ENCODE peak calls at places on chromosomes 16 and 17, in nine cellular contexts. One of them, this sample, is unnamed.

GRCh38 chr17:82767041-82767754 is 15.3 kb downstream of the TBCD start:
- DNase-seq in sciatic nerve: no peak
- DNase-seq in HTR-8/SVneo: peak; percentile 39
- DNase-seq in uterus: no peak
- DNase-seq in HepG2: peak; percentile 49
- DNase-seq in hepatocyte: peak; percentile 71
- DNase-seq in frontal cortex: peak; percentile 60
- DNase-seq in stimulated activated CD8-positive, alpha-beta memory T cell treated with anti-CD3 and anti-CD28 coated beads, Interleukin-4, amount 100 ng/mL, for 4 hours: no peak
- DNase-seq in NCI-H1092: no peak
- DNase-seq in this sample: no peak

GRCh38 chr16:17223576-17223975 is 247.2 kb downstream of the XYLT1 start:
- DNase-seq in HepG2: no peak
- DNase-seq in hepatocyte: no peak
- DNase-seq in NCI-H1092: no peak
- DNase-seq in stimulated activated CD8-positive, alpha-beta memory T cell treated with anti-CD3 and anti-CD28 coated beads, Interleukin-4, amount 100 ng/mL, for 4 hours: no peak
- DNase-seq in HTR-8/SVneo: no peak
- DNase-seq in sciatic nerve: no peak
- DNase-seq in uterus: no peak
- DNase-seq in frontal cortex: no peak
- DNase-seq in this sample: no peak

GRCh38 chr17:5201011-5201410 is 9.3 kb upstream of the ZNF594 start:
- DNase-seq in frontal cortex: no peak
- DNase-seq in hepatocyte: no peak
- DNase-seq in HTR-8/SVneo: no peak
- DNase-seq in sciatic nerve: no peak
- DNase-seq in stimulated activated CD8-positive, alpha-beta memory T cell treated with anti-CD3 and anti-CD28 coated beads, Interleukin-4, amount 100 ng/mL, for 4 hours: no peak
- DNase-seq in NCI-H1092: no peak
- DNase-seq in uterus: no peak
- DNase-seq in HepG2: no peak
- DNase-seq in this sample: no peak

GRCh38 chr16:29994613-29995329 is 646 bp downstream of the HIRIP3 start:
- DNase-seq in stimulated activated CD8-positive, alpha-beta memory T cell treated with anti-CD3 and anti-CD28 coated beads, Interleukin-4, amount 100 ng/mL, for 4 hours: peak; percentile 45
- DNase-seq in uterus: peak; percentile 60
- DNase-seq in hepatocyte: no peak
- DNase-seq in HepG2: no peak
- DNase-seq in frontal cortex: peak; percentile 70
- DNase-seq in NCI-H1092: no peak
- DNase-seq in HTR-8/SVneo: no peak
- DNase-seq in sciatic nerve: peak; percentile 77
- DNase-seq in this sample: no peak

GRCh38 chr17:1803280-1803679 is 26.4 kb downstream of the SMYD4 start:
- DNase-seq in HTR-8/SVneo: no peak
- DNase-seq in hepatocyte: no peak
- DNase-seq in uterus: no peak
- DNase-seq in NCI-H1092: no peak
- DNase-seq in frontal cortex: no peak
- DNase-seq in sciatic nerve: no peak
- DNase-seq in HepG2: no peak
- DNase-seq in stimulated activated CD8-positive, alpha-beta memory T cell treated with anti-CD3 and anti-CD28 coated beads, Interleukin-4, amount 100 ng/mL, for 4 hours: no peak
- DNase-seq in this sample: no peak

GRCh38 chr16:67893791-67894399 is 841 bp downstream of the PSKH1 start:
- DNase-seq in HepG2: peak; percentile 60
- DNase-seq in HTR-8/SVneo: no peak
- DNase-seq in uterus: no peak
- DNase-seq in frontal cortex: no peak
- DNase-seq in NCI-H1092: no peak
- DNase-seq in hepatocyte: peak; percentile 53
- DNase-seq in sciatic nerve: no peak
- DNase-seq in stimulated activated CD8-positive, alpha-beta memory T cell treated with anti-CD3 and anti-CD28 coated beads, Interleukin-4, amount 100 ng/mL, for 4 hours: no peak
- DNase-seq in this sample: no peak

GRCh38 chr17:40530531-40530987 is 29.1 kb upstream of the TNS4 start:
- DNase-seq in HepG2: no peak
- DNase-seq in hepatocyte: no peak
- DNase-seq in HTR-8/SVneo: no peak
- DNase-seq in frontal cortex: no peak
- DNase-seq in sciatic nerve: peak; percentile 48
- DNase-seq in stimulated activated CD8-positive, alpha-beta memory T cell treated with anti-CD3 and anti-CD28 coated beads, Interleukin-4, amount 100 ng/mL, for 4 hours: no peak
- DNase-seq in NCI-H1092: no peak
- DNase-seq in uterus: peak; percentile 12
- DNase-seq in this sample: no peak

GRCh38 chr17:18039535-18040286 is 503 bp downstream of the GID4 start:
- DNase-seq in NCI-H1092: no peak
- DNase-seq in stimulated activated CD8-positive, alpha-beta memory T cell treated with anti-CD3 and anti-CD28 coated beads, Interleukin-4, amount 100 ng/mL, for 4 hours: no peak
- DNase-seq in HTR-8/SVneo: no peak
- DNase-seq in HepG2: no peak
- DNase-seq in sciatic nerve: peak; percentile 71
- DNase-seq in uterus: no peak
- DNase-seq in hepatocyte: peak; percentile 65
- DNase-seq in frontal cortex: peak; percentile 88
- DNase-seq in this sample: no peak

GRCh38 chr17:45101546-45101882 is 30.8 kb downstream of the PLCD3 start:
- DNase-seq in NCI-H1092: no peak
- DNase-seq in hepatocyte: no peak
- DNase-seq in sciatic nerve: no peak
- DNase-seq in uterus: no peak
- DNase-seq in HTR-8/SVneo: no peak
- DNase-seq in frontal cortex: no peak
- DNase-seq in stimulated activated CD8-positive, alpha-beta memory T cell treated with anti-CD3 and anti-CD28 coated beads, Interleukin-4, amount 100 ng/mL, for 4 hours: no peak
- DNase-seq in HepG2: no peak
- DNase-seq in this sample: no peak

GRCh38 chr16:86862596-86862995 is 284.2 kb downstream of the FOXL1 start:
- DNase-seq in NCI-H1092: peak; percentile 61
- DNase-seq in frontal cortex: no peak
- DNase-seq in HTR-8/SVneo: no peak
- DNase-seq in HepG2: no peak
- DNase-seq in stimulated activated CD8-positive, alpha-beta memory T cell treated with anti-CD3 and anti-CD28 coated beads, Interleukin-4, amount 100 ng/mL, for 4 hours: no peak
- DNase-seq in sciatic nerve: peak; percentile 73
- DNase-seq in hepatocyte: peak; percentile 53
- DNase-seq in uterus: no peak
- DNase-seq in this sample: no peak

GRCh38 chr16:8278181-8278580 is 312.1 kb downstream of the TMEM114 start:
- DNase-seq in HepG2: no peak
- DNase-seq in frontal cortex: no peak
- DNase-seq in sciatic nerve: no peak
- DNase-seq in stimulated activated CD8-positive, alpha-beta memory T cell treated with anti-CD3 and anti-CD28 coated beads, Interleukin-4, amount 100 ng/mL, for 4 hours: no peak
- DNase-seq in uterus: no peak
- DNase-seq in HTR-8/SVneo: no peak
- DNase-seq in hepatocyte: no peak
- DNase-seq in NCI-H1092: no peak
- DNase-seq in this sample: no peak

GRCh38 chr16:7025616-7026190 is 306.9 kb upstream of the RBFOX1 start:
- DNase-seq in uterus: peak; percentile 13
- DNase-seq in stimulated activated CD8-positive, alpha-beta memory T cell treated with anti-CD3 and anti-CD28 coated beads, Interleukin-4, amount 100 ng/mL, for 4 hours: no peak
- DNase-seq in hepatocyte: peak; percentile 92
- DNase-seq in NCI-H1092: peak; percentile 39
- DNase-seq in HepG2: peak; percentile 71
- DNase-seq in frontal cortex: no peak
- DNase-seq in HTR-8/SVneo: peak; percentile 13
- DNase-seq in sciatic nerve: peak; percentile 76
- DNase-seq in this sample: no peak

GRCh38 chr17:82041139-82041814 is 3.8 kb upstream of the DCXR start:
- DNase-seq in uterus: no peak
- DNase-seq in frontal cortex: no peak
- DNase-seq in stimulated activated CD8-positive, alpha-beta memory T cell treated with anti-CD3 and anti-CD28 coated beads, Interleukin-4, amount 100 ng/mL, for 4 hours: no peak
- DNase-seq in hepatocyte: no peak
- DNase-seq in sciatic nerve: no peak
- DNase-seq in HepG2: no peak
- DNase-seq in NCI-H1092: no peak
- DNase-seq in HTR-8/SVneo: no peak
- DNase-seq in this sample: no peak

GRCh38 chr16:55062446-55062845 is 131.8 kb downstream of the IRX5 start:
- DNase-seq in HepG2: no peak
- DNase-seq in hepatocyte: no peak
- DNase-seq in sciatic nerve: no peak
- DNase-seq in HTR-8/SVneo: no peak
- DNase-seq in uterus: no peak
- DNase-seq in stimulated activated CD8-positive, alpha-beta memory T cell treated with anti-CD3 and anti-CD28 coated beads, Interleukin-4, amount 100 ng/mL, for 4 hours: no peak
- DNase-seq in frontal cortex: no peak
- DNase-seq in NCI-H1092: no peak
- DNase-seq in this sample: no peak

GRCh38 chr16:10979717-10980601 is 35.6 kb downstream of the CLEC16A start:
- DNase-seq in hepatocyte: peak; percentile 33
- DNase-seq in frontal cortex: no peak
- DNase-seq in sciatic nerve: no peak
- DNase-seq in stimulated activated CD8-positive, alpha-beta memory T cell treated with anti-CD3 and anti-CD28 coated beads, Interleukin-4, amount 100 ng/mL, for 4 hours: no peak
- DNase-seq in HTR-8/SVneo: no peak
- DNase-seq in HepG2: peak; percentile 86
- DNase-seq in uterus: peak; percentile 78
- DNase-seq in NCI-H1092: no peak
- DNase-seq in this sample: peak; percentile 95

GRCh38 chr17:1577186-1577585 is 14.6 kb upstream of the PITPNA start:
- DNase-seq in frontal cortex: peak; percentile 62
- DNase-seq in HepG2: peak; percentile 57
- DNase-seq in NCI-H1092: no peak
- DNase-seq in uterus: peak; percentile 84
- DNase-seq in sciatic nerve: peak; percentile 93
- DNase-seq in hepatocyte: peak; percentile 74
- DNase-seq in HTR-8/SVneo: no peak
- DNase-seq in stimulated activated CD8-positive, alpha-beta memory T cell treated with anti-CD3 and anti-CD28 coated beads, Interleukin-4, amount 100 ng/mL, for 4 hours: no peak
- DNase-seq in this sample: no peak

GRCh38 chr17:42682400-42683384 is at the start of gene CNTNAP1:
- DNase-seq in HepG2: peak; percentile 45
- DNase-seq in HTR-8/SVneo: peak; percentile 90
- DNase-seq in frontal cortex: peak; percentile 69
- DNase-seq in sciatic nerve: peak; percentile 87
- DNase-seq in stimulated activated CD8-positive, alpha-beta memory T cell treated with anti-CD3 and anti-CD28 coated beads, Interleukin-4, amount 100 ng/mL, for 4 hours: no peak
- DNase-seq in NCI-H1092: peak; percentile 57
- DNase-seq in hepatocyte: peak; percentile 87
- DNase-seq in uterus: peak; percentile 80
- DNase-seq in this sample: no peak

GRCh38 chr17:49349535-49349934 is 12.5 kb downstream of the ZNF652 start:
- DNase-seq in NCI-H1092: no peak
- DNase-seq in frontal cortex: no peak
- DNase-seq in HepG2: no peak
- DNase-seq in stimulated activated CD8-positive, alpha-beta memory T cell treated with anti-CD3 and anti-CD28 coated beads, Interleukin-4, amount 100 ng/mL, for 4 hours: no peak
- DNase-seq in HTR-8/SVneo: no peak
- DNase-seq in uterus: no peak
- DNase-seq in hepatocyte: no peak
- DNase-seq in sciatic nerve: no peak
- DNase-seq in this sample: no peak

GRCh38 chr17:77521076-77521475 is 380.3 kb downstream of the SEC14L1 start:
- DNase-seq in frontal cortex: no peak
- DNase-seq in uterus: peak; percentile 7
- DNase-seq in hepatocyte: no peak
- DNase-seq in HepG2: no peak
- DNase-seq in sciatic nerve: peak; percentile 41
- DNase-seq in HTR-8/SVneo: no peak
- DNase-seq in NCI-H1092: no peak
- DNase-seq in stimulated activated CD8-positive, alpha-beta memory T cell treated with anti-CD3 and anti-CD28 coated beads, Interleukin-4, amount 100 ng/mL, for 4 hours: no peak
- DNase-seq in this sample: no peak

GRCh38 chr17:48052956-48053757 is 5.0 kb downstream of the NFE2L1 start:
- DNase-seq in HepG2: peak; percentile 77
- DNase-seq in frontal cortex: peak; percentile 45
- DNase-seq in NCI-H1092: peak; percentile 74
- DNase-seq in stimulated activated CD8-positive, alpha-beta memory T cell treated with anti-CD3 and anti-CD28 coated beads, Interleukin-4, amount 100 ng/mL, for 4 hours: no peak
- DNase-seq in uterus: peak; percentile 62
- DNase-seq in HTR-8/SVneo: no peak
- DNase-seq in hepatocyte: peak; percentile 84
- DNase-seq in sciatic nerve: peak; percentile 80
- DNase-seq in this sample: no peak

GRCh38 chr17:70525976-70526375 is 356.6 kb downstream of the KCNJ2 start:
- DNase-seq in HTR-8/SVneo: no peak
- DNase-seq in stimulated activated CD8-positive, alpha-beta memory T cell treated with anti-CD3 and anti-CD28 coated beads, Interleukin-4, amount 100 ng/mL, for 4 hours: no peak
- DNase-seq in uterus: no peak
- DNase-seq in HepG2: no peak
- DNase-seq in frontal cortex: no peak
- DNase-seq in NCI-H1092: no peak
- DNase-seq in hepatocyte: no peak
- DNase-seq in sciatic nerve: no peak
- DNase-seq in this sample: no peak

This sample was measured in vagina.